ENCODE peak calls at places on chromosomes 12 and 14, in six cellular contexts. One of them, this sample, is unnamed.
A peak's percentile ranks its signal among the peaks of the same experiment; 100 is the strongest.

GRCh38 chr14:76767681-76768055 is 6.4 kb downstream of the VASH1 start:
- DNase-seq in SK-N-SH: no peak
- DNase-seq in cardiac muscle cell: no peak
- DNase-seq in heart left ventricle: no peak
- DNase-seq in CD8-positive, alpha-beta memory T cell: no peak
- DNase-seq in tibial nerve: peak; percentile 3
- DNase-seq in this sample: no peak

GRCh38 chr12:28135801-28136439 is 54.3 kb upstream of the CCDC91 start:
- DNase-seq in SK-N-SH: no peak
- DNase-seq in cardiac muscle cell: no peak
- DNase-seq in heart left ventricle: no peak
- DNase-seq in CD8-positive, alpha-beta memory T cell: no peak
- DNase-seq in tibial nerve: no peak
- DNase-seq in this sample: no peak

GRCh38 chr12:23569388-23569787 is 380.1 kb downstream of the SOX5 start:
- DNase-seq in SK-N-SH: no peak
- DNase-seq in cardiac muscle cell: no peak
- DNase-seq in heart left ventricle: no peak
- DNase-seq in CD8-positive, alpha-beta memory T cell: no peak
- DNase-seq in tibial nerve: no peak
- DNase-seq in this sample: no peak

GRCh38 chr12:12653922-12654321 is 42.1 kb downstream of the GPR19 start:
- DNase-seq in SK-N-SH: no peak
- DNase-seq in cardiac muscle cell: no peak
- DNase-seq in heart left ventricle: no peak
- DNase-seq in CD8-positive, alpha-beta memory T cell: no peak
- DNase-seq in tibial nerve: no peak
- DNase-seq in this sample: no peak

GRCh38 chr14:99508896-99509629 is 27.9 kb downstream of the CCNK start:
- DNase-seq in SK-N-SH: no peak
- DNase-seq in cardiac muscle cell: no peak
- DNase-seq in heart left ventricle: no peak
- DNase-seq in CD8-positive, alpha-beta memory T cell: no peak
- DNase-seq in tibial nerve: no peak
- DNase-seq in this sample: no peak

GRCh38 chr12:120678572-120678971 is 8.4 kb upstream of the MLEC start:
- DNase-seq in SK-N-SH: no peak
- DNase-seq in cardiac muscle cell: no peak
- DNase-seq in heart left ventricle: no peak
- DNase-seq in CD8-positive, alpha-beta memory T cell: no peak
- DNase-seq in tibial nerve: no peak
- DNase-seq in this sample: no peak

GRCh38 chr12:57611116-57611809 is at the start of gene ARHGEF25:
- DNase-seq in SK-N-SH: peak; percentile 97
- DNase-seq in cardiac muscle cell: peak; percentile 73
- DNase-seq in heart left ventricle: peak; percentile 87
- DNase-seq in CD8-positive, alpha-beta memory T cell: peak; percentile 44
- DNase-seq in tibial nerve: peak; percentile 62
- DNase-seq in this sample: peak; percentile 86

GRCh38 chr14:52080817-52081755 is 12.2 kb upstream of the NID2 start:
- DNase-seq in SK-N-SH: no peak
- DNase-seq in cardiac muscle cell: peak; percentile 94
- DNase-seq in heart left ventricle: no peak
- DNase-seq in CD8-positive, alpha-beta memory T cell: no peak
- DNase-seq in tibial nerve: no peak
- DNase-seq in this sample: no peak

GRCh38 chr12:69389836-69390235 is 30.3 kb downstream of the YEATS4 start:
- DNase-seq in SK-N-SH: no peak
- DNase-seq in cardiac muscle cell: peak; percentile 78
- DNase-seq in heart left ventricle: no peak
- DNase-seq in CD8-positive, alpha-beta memory T cell: no peak
- DNase-seq in tibial nerve: no peak
- DNase-seq in this sample: no peak

GRCh38 chr14:67618617-67619063 is 1.1 kb upstream of the ARG2 start:
- DNase-seq in SK-N-SH: peak; percentile 67
- DNase-seq in cardiac muscle cell: peak; percentile 88
- DNase-seq in heart left ventricle: no peak
- DNase-seq in CD8-positive, alpha-beta memory T cell: no peak
- DNase-seq in tibial nerve: peak; percentile 25
- DNase-seq in this sample: no peak

GRCh38 chr14:101732128-101732527 is 29.4 kb upstream of the PPP2R5C start:
- DNase-seq in SK-N-SH: no peak
- DNase-seq in cardiac muscle cell: peak; percentile 52
- DNase-seq in heart left ventricle: no peak
- DNase-seq in CD8-positive, alpha-beta memory T cell: no peak
- DNase-seq in tibial nerve: no peak
- DNase-seq in this sample: no peak

GRCh38 chr14:89454971-89455370 is 37.9 kb upstream of the FOXN3 start:
- DNase-seq in SK-N-SH: no peak
- DNase-seq in cardiac muscle cell: peak; percentile 5
- DNase-seq in heart left ventricle: no peak
- DNase-seq in CD8-positive, alpha-beta memory T cell: no peak
- DNase-seq in tibial nerve: no peak
- DNase-seq in this sample: no peak

GRCh38 chr12:47797432-47797831 is 22.3 kb downstream of the HDAC7 start:
- DNase-seq in SK-N-SH: peak; percentile 76
- DNase-seq in cardiac muscle cell: no peak
- DNase-seq in heart left ventricle: no peak
- DNase-seq in CD8-positive, alpha-beta memory T cell: no peak
- DNase-seq in tibial nerve: no peak
- DNase-seq in this sample: no peak

GRCh38 chr12:123723011-123723410 is 10.9 kb downstream of the ATP6V0A2 start:
- DNase-seq in SK-N-SH: no peak
- DNase-seq in cardiac muscle cell: no peak
- DNase-seq in heart left ventricle: no peak
- DNase-seq in CD8-positive, alpha-beta memory T cell: no peak
- DNase-seq in tibial nerve: no peak
- DNase-seq in this sample: no peak

GRCh38 chr12:96255077-96255476 is 60.9 kb downstream of the ELK3 start:
- DNase-seq in SK-N-SH: no peak
- DNase-seq in cardiac muscle cell: peak; percentile 89
- DNase-seq in heart left ventricle: peak; percentile 84
- DNase-seq in CD8-positive, alpha-beta memory T cell: no peak
- DNase-seq in tibial nerve: no peak
- DNase-seq in this sample: peak; percentile 91
- H3K4me3 ChIP-seq in SK-N-SH: no peak overlapping the region
- H3K4me3 ChIP-seq in cardiac muscle cell: no peak overlapping the region
- H3K4me3 ChIP-seq in heart left ventricle: no peak overlapping the region
- H3K4me3 ChIP-seq in CD8-positive, alpha-beta memory T cell: no peak overlapping the region
- H3K4me3 ChIP-seq in tibial nerve: no peak overlapping the region
- H3K4me3 ChIP-seq in this sample: peak overlapping the region; percentile 22

DNA sequence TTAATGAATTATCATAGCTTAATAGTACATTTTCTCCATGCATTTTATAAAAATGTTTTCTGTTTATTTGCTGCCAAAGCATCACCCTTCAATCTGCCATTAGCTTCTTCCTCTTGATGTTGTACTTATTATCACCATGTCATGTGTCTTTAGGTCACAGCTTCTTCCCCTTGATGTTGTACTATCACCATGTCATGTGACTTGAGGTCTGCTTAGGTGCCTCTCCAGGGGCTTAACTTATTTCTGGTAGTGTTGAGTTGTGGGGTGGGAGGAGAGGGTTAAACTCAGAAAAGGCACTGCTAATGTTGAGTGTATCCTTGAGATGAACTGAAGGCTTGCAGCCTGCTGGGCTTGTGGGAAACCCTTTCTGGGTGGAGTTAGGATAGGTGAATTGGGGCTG is 87.8 kb downstream of the DAAM1 start:
- DNase-seq in SK-N-SH: no peak
- DNase-seq in cardiac muscle cell: no peak
- DNase-seq in heart left ventricle: no peak
- DNase-seq in CD8-positive, alpha-beta memory T cell: no peak
- DNase-seq in tibial nerve: no peak
- DNase-seq in this sample: no peak
- H3K4me1 ChIP-seq in SK-N-SH: peaks cover 41% of the 10 kb centered on the region
- H3K4me1 ChIP-seq in cardiac muscle cell: peaks cover 24% of the 10 kb centered on the region
- H3K4me1 ChIP-seq in heart left ventricle: peaks cover 8% of the 10 kb centered on the region
- H3K4me1 ChIP-seq in CD8-positive, alpha-beta memory T cell: no peaks in the 10 kb centered on the region
- H3K4me1 ChIP-seq in tibial nerve: peaks cover 26% of the 10 kb centered on the region
- H3K4me1 ChIP-seq in this sample: peaks cover 64% of the 10 kb centered on the region

GRCh38 chr14:74663884-74664283 is 49.0 kb downstream of the AREL1 start:
- DNase-seq in SK-N-SH: no peak
- DNase-seq in cardiac muscle cell: no peak
- DNase-seq in heart left ventricle: no peak
- DNase-seq in CD8-positive, alpha-beta memory T cell: no peak
- DNase-seq in tibial nerve: peak; percentile 82
- DNase-seq in this sample: peak; percentile 46
- H3K36me3 ChIP-seq in SK-N-SH: peaks cover 49% of the 10 kb centered on the region
- H3K36me3 ChIP-seq in cardiac muscle cell: peaks cover 52% of the 10 kb centered on the region
- H3K36me3 ChIP-seq in heart left ventricle: peaks cover 92% of the 10 kb centered on the region
- H3K36me3 ChIP-seq in CD8-positive, alpha-beta memory T cell: peaks cover 28% of the 10 kb centered on the region
- H3K36me3 ChIP-seq in tibial nerve: peaks cover 83% of the 10 kb centered on the region
- H3K36me3 ChIP-seq in this sample: peaks cover 32% of the 10 kb centered on the region

DNA sequence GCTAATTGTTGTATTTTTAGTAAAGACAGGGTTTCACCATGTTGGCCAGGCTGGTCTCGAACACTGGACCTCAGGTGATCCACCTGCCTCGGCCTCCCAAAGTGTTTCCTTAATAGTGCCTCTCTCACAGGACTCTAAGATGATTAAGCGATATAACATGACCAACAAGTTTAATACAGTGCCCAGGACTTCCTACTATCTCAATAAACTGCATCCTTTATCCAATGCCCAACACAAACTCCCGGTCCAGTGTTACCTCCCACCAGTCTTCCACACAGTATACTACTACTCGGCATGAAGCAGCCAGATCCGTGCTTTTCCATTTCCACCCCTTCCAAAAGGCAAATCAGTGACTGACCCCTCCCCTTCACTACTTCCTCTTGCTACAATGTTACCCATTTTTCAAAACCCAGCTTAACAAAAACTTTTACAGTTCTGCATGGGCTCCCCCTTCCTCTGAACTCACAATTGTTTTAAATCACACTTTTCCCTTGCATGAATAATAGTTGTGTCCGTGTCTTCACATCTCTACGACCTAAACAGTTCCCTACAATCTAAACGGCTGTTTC is 895 bp downstream of the NOP2 start:
- DNase-seq in SK-N-SH: no peak
- DNase-seq in cardiac muscle cell: no peak
- DNase-seq in heart left ventricle: no peak
- DNase-seq in CD8-positive, alpha-beta memory T cell: no peak
- DNase-seq in tibial nerve: no peak
- DNase-seq in this sample: no peak
- H3K4me3 ChIP-seq in SK-N-SH: peak overlapping the region; percentile 75
- H3K4me3 ChIP-seq in cardiac muscle cell: peak overlapping the region; percentile 38
- H3K4me3 ChIP-seq in heart left ventricle: peak overlapping the region; percentile 65
- H3K4me3 ChIP-seq in CD8-positive, alpha-beta memory T cell: peak overlapping the region; percentile 92
- H3K4me3 ChIP-seq in tibial nerve: peak overlapping the region; percentile 45
- H3K4me3 ChIP-seq in this sample: peak overlapping the region; percentile 75

GRCh38 chr14:102938191-102938590 is 15.7 kb downstream of the AMN start:
- DNase-seq in SK-N-SH: no peak
- DNase-seq in cardiac muscle cell: no peak
- DNase-seq in heart left ventricle: no peak
- DNase-seq in CD8-positive, alpha-beta memory T cell: no peak
- DNase-seq in tibial nerve: no peak
- DNase-seq in this sample: no peak

GRCh38 chr14:102939820-102940561 is 17.5 kb downstream of the AMN start:
- DNase-seq in SK-N-SH: no peak
- DNase-seq in cardiac muscle cell: no peak
- DNase-seq in heart left ventricle: no peak
- DNase-seq in CD8-positive, alpha-beta memory T cell: no peak
- DNase-seq in tibial nerve: no peak
- DNase-seq in this sample: no peak

GRCh38 chr14:102939329-102939728 is 16.9 kb downstream of the AMN start:
- DNase-seq in SK-N-SH: no peak
- DNase-seq in cardiac muscle cell: no peak
- DNase-seq in heart left ventricle: no peak
- DNase-seq in CD8-positive, alpha-beta memory T cell: no peak
- DNase-seq in tibial nerve: no peak
- DNase-seq in this sample: no peak

GRCh38 chr14:102935756-102936155 is 13.3 kb downstream of the AMN start:
- DNase-seq in SK-N-SH: no peak
- DNase-seq in cardiac muscle cell: no peak
- DNase-seq in heart left ventricle: no peak
- DNase-seq in CD8-positive, alpha-beta memory T cell: no peak
- DNase-seq in tibial nerve: no peak
- DNase-seq in this sample: no peak

DNA sequence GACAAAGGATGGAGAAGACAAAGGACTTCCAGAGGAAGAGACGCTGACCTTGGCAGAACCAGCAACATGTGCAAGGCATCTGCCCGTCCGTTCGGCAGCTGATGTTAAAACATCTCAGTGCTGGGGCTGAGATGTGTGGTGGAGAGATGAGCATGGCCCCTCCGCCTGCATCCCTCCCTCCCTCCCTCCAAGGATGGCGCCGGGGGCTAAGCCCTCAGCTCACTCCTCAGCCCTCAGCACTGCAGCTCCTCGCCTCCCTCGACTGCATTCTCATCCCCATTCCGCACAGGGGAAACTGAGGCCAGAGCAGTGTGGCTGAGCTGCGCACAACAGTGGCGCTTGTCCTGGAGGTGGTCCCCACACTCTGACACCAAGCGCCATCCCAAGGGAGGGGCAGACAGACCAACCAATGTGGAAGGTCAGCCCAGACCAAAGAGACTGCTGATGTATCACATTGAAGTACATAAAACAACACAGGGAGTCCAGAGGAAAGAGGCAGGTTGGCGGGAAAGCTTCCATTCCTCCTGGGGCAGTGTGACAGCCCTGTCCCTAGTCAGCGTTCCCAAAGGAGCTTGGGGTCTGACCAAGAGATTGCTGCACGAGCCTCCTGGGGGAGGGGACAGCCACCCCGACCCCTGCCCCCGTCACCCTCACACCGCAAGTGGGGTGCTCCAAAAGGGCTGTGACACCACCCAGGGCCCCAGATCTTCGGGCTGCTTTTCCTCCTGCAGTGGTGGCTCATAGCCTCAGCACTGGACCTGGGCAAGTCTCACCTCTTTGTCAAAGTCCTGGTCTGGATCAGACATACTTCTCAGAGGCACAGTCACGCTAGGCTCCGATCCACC is 15.1 kb downstream of the AMN start:
- DNase-seq in SK-N-SH: no peak
- DNase-seq in cardiac muscle cell: no peak
- DNase-seq in heart left ventricle: no peak
- DNase-seq in CD8-positive, alpha-beta memory T cell: no peak
- DNase-seq in tibial nerve: no peak
- DNase-seq in this sample: no peak
- H3K4me1 ChIP-seq in SK-N-SH: no peaks in the 10 kb centered on the region
- H3K4me1 ChIP-seq in cardiac muscle cell: peaks cover 6% of the 10 kb centered on the region
- H3K4me1 ChIP-seq in heart left ventricle: no peaks in the 10 kb centered on the region
- H3K4me1 ChIP-seq in CD8-positive, alpha-beta memory T cell: no peaks in the 10 kb centered on the region
- H3K4me1 ChIP-seq in tibial nerve: no peaks in the 10 kb centered on the region
- H3K4me1 ChIP-seq in this sample: peaks cover 8% of the 10 kb centered on the region

DNA sequence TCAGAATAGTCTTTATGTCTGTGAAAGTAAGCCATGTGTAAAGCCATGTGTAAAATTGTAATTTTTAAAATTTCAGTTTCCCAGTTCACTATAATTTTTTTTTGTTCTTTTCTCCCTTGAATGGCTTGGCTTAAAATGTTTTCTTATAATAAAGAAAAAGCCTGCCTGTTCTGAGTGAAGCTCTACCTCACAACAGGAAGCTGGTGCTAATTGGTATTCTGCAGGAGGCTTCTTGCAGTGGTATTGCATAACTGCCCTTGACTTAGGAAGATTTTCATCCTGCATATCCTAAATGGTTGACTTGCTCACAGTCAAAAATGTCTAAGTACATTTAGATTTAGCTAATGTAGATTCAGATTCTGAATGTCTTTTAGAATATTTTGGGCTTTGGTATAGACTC is 49.5 kb downstream of the ATP2A2 start:
- DNase-seq in SK-N-SH: no peak
- DNase-seq in cardiac muscle cell: peak; percentile 73
- DNase-seq in heart left ventricle: no peak
- DNase-seq in CD8-positive, alpha-beta memory T cell: no peak
- DNase-seq in tibial nerve: no peak
- DNase-seq in this sample: no peak
- H3K36me3 ChIP-seq in SK-N-SH: peaks cover 88% of the 10 kb centered on the region
- H3K36me3 ChIP-seq in cardiac muscle cell: peaks cover 85% of the 10 kb centered on the region
- H3K36me3 ChIP-seq in heart left ventricle: peaks cover 100% of the 10 kb centered on the region
- H3K36me3 ChIP-seq in CD8-positive, alpha-beta memory T cell: peaks cover 62% of the 10 kb centered on the region
- H3K36me3 ChIP-seq in tibial nerve: peaks cover 90% of the 10 kb centered on the region
- H3K36me3 ChIP-seq in this sample: peaks cover 100% of the 10 kb centered on the region

GRCh38 chr14:46259536-46259935 is 392.0 kb downstream of the RPL10L start:
- DNase-seq in SK-N-SH: no peak
- DNase-seq in cardiac muscle cell: no peak
- DNase-seq in heart left ventricle: no peak
- DNase-seq in CD8-positive, alpha-beta memory T cell: no peak
- DNase-seq in tibial nerve: no peak
- DNase-seq in this sample: no peak
- H3K4me3 ChIP-seq in SK-N-SH: no peak overlapping the region
- H3K4me3 ChIP-seq in cardiac muscle cell: no peak overlapping the region
- H3K4me3 ChIP-seq in heart left ventricle: no peak overlapping the region
- H3K4me3 ChIP-seq in CD8-positive, alpha-beta memory T cell: no peak overlapping the region
- H3K4me3 ChIP-seq in tibial nerve: no peak overlapping the region
- H3K4me3 ChIP-seq in this sample: no peak overlapping the region

This sample was measured in heart right ventricle.